ENCODE peak calls at places on chromosomes 4 and X, in five cellular contexts. One of them, this sample, is unnamed.

GRCh38 chr4:144583658-144584057 is 62.3 kb upstream of the HHIP start:
- DNase-seq in psoas muscle: no peak
- DNase-seq in epithelial cell of esophagus: peak
- DNase-seq in cardiac muscle cell: no peak
- DNase-seq in endothelial cell: no peak
- DNase-seq in this sample: no peak

GRCh38 chr4:89158884-89159503 is 47.7 kb downstream of the TIGD2 start:
- DNase-seq in psoas muscle: no peak
- DNase-seq in cardiac muscle cell: peak
- DNase-seq in endothelial cell: peak
- DNase-seq in epithelial cell of esophagus: peak
- DNase-seq in this sample: peak

GRCh38 chr4:102449751-102450352 is 51.3 kb upstream of the NFKB1 start:
- DNase-seq in endothelial cell: peak
- DNase-seq in epithelial cell of esophagus: peak
- DNase-seq in psoas muscle: no peak
- DNase-seq in cardiac muscle cell: peak
- DNase-seq in this sample: peak

GRCh38 chr4:2085496-2085901 is 26.4 kb downstream of the NAT8L start:
- DNase-seq in cardiac muscle cell: no peak
- DNase-seq in epithelial cell of esophagus: peak
- DNase-seq in endothelial cell: no peak
- DNase-seq in psoas muscle: no peak
- DNase-seq in this sample: no peak

GRCh38 chr4:53098681-53099121 is 236.6 kb downstream of the RASL11B start:
- DNase-seq in psoas muscle: no peak
- DNase-seq in epithelial cell of esophagus: peak
- DNase-seq in endothelial cell: no peak
- DNase-seq in cardiac muscle cell: no peak
- DNase-seq in this sample: no peak

GRCh38 chrX:48025561-48025960 is 18.8 kb downstream of the SPACA5 start:
- DNase-seq in psoas muscle: no peak
- DNase-seq in epithelial cell of esophagus: peak
- DNase-seq in cardiac muscle cell: peak
- DNase-seq in endothelial cell: peak
- DNase-seq in this sample: peak

GRCh38 chr4:22427676-22428075 is 88.2 kb downstream of the ADGRA3 start:
- DNase-seq in endothelial cell: no peak
- DNase-seq in psoas muscle: no peak
- DNase-seq in cardiac muscle cell: no peak
- DNase-seq in epithelial cell of esophagus: no peak
- DNase-seq in this sample: no peak

GRCh38 chr4:789571-790465 is 36.1 kb downstream of the CPLX1 start:
- DNase-seq in epithelial cell of esophagus: no peak
- DNase-seq in endothelial cell: no peak
- DNase-seq in cardiac muscle cell: no peak
- DNase-seq in psoas muscle: no peak
- DNase-seq in this sample: no peak

GRCh38 chr4:20464381-20464780 is 212.7 kb downstream of the SLIT2 start:
- DNase-seq in epithelial cell of esophagus: peak
- DNase-seq in endothelial cell: no peak
- DNase-seq in cardiac muscle cell: no peak
- DNase-seq in psoas muscle: no peak
- DNase-seq in this sample: no peak

GRCh38 chr4:41334182-41334581 is 77.5 kb downstream of the UCHL1 start:
- DNase-seq in epithelial cell of esophagus: peak
- DNase-seq in cardiac muscle cell: no peak
- DNase-seq in endothelial cell: no peak
- DNase-seq in psoas muscle: no peak
- DNase-seq in this sample: no peak

GRCh38 chr4:175308236-175308635 is 390.1 kb downstream of the ADAM29 start:
- DNase-seq in cardiac muscle cell: no peak
- DNase-seq in epithelial cell of esophagus: no peak
- DNase-seq in psoas muscle: no peak
- DNase-seq in endothelial cell: no peak
- DNase-seq in this sample: no peak

GRCh38 chrX:37753384-37753783 is 26.5 kb upstream of the CYBB start:
- DNase-seq in endothelial cell: no peak
- DNase-seq in cardiac muscle cell: no peak
- DNase-seq in epithelial cell of esophagus: no peak
- DNase-seq in psoas muscle: no peak
- DNase-seq in this sample: no peak

GRCh38 chr4:98728433-98728832 is 70.0 kb upstream of the TSPAN5 start:
- DNase-seq in cardiac muscle cell: no peak
- DNase-seq in epithelial cell of esophagus: peak
- DNase-seq in endothelial cell: peak
- DNase-seq in psoas muscle: no peak
- DNase-seq in this sample: no peak

GRCh38 chr4:123777297-123777859 is 380.8 kb downstream of the SPRY1 start:
- DNase-seq in cardiac muscle cell: no peak
- DNase-seq in epithelial cell of esophagus: no peak
- DNase-seq in psoas muscle: no peak
- DNase-seq in endothelial cell: no peak
- DNase-seq in this sample: no peak

GRCh38 chr4:100118213-100118612 is 72.1 kb downstream of the DDIT4L start:
- DNase-seq in endothelial cell: no peak
- DNase-seq in cardiac muscle cell: no peak
- DNase-seq in psoas muscle: no peak
- DNase-seq in epithelial cell of esophagus: peak
- DNase-seq in this sample: no peak

GRCh38 chrX:132023117-132023895 is at the start of gene STK26:
- DNase-seq in endothelial cell: peak
- DNase-seq in cardiac muscle cell: peak
- DNase-seq in epithelial cell of esophagus: peak
- DNase-seq in psoas muscle: peak
- DNase-seq in this sample: peak

GRCh38 chr4:60759518-60760245 is 440.4 kb upstream of the ADGRL3 start:
- DNase-seq in psoas muscle: no peak
- DNase-seq in endothelial cell: no peak
- DNase-seq in epithelial cell of esophagus: no peak
- DNase-seq in cardiac muscle cell: no peak
- DNase-seq in this sample: no peak
- TF ChIP-seq CTCF in psoas muscle: no peak
- TF ChIP-seq CTCF in endothelial cell: peak
- TF ChIP-seq CTCF in epithelial cell of esophagus: peak
- TF ChIP-seq CTCF in cardiac muscle cell: peak
- TF ChIP-seq CTCF in this sample: no peak

DNA sequence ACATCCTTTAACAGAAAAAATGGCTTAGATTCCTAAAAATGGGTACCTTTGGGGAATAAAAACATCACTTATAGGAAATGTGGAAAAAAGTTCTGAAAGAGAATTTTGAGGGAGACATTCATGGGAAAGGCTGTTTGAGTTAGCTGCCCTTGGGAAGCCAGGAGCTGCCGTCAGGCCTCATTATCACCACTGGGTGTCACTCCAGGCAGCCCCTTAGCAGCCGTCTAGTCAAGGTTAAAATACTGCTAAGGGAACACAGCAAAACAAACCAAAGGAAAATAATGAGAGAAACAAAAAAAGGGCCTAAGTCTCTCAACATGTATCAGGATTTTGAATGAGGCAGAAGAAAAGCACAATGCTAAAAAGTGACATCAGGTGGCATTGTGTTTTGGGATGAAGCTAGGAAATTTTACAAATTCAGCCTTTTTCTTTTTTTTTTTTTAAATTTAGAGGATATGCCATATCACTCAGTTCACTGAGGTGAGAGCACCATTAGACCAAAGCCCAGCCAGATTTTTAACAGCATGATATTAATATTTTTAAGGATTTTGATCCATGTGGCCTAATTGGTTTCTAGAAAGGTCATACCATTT is 235.3 kb downstream of the GPAT3 start:
- DNase-seq in cardiac muscle cell: peak
- DNase-seq in epithelial cell of esophagus: peak
- DNase-seq in endothelial cell: peak
- DNase-seq in psoas muscle: no peak
- DNase-seq in this sample: peak
- TF ChIP-seq CTCF in cardiac muscle cell: peak
- TF ChIP-seq CTCF in epithelial cell of esophagus: peak
- TF ChIP-seq CTCF in endothelial cell: peak
- TF ChIP-seq CTCF in psoas muscle: peak
- TF ChIP-seq CTCF in this sample: peak

GRCh38 chr4:78721739-78722138 is 54.4 kb upstream of the BMP2K start:
- DNase-seq in epithelial cell of esophagus: no peak
- DNase-seq in endothelial cell: no peak
- DNase-seq in psoas muscle: no peak
- DNase-seq in cardiac muscle cell: no peak
- DNase-seq in this sample: no peak
- TF ChIP-seq CTCF in epithelial cell of esophagus: no peak
- TF ChIP-seq CTCF in endothelial cell: no peak
- TF ChIP-seq CTCF in psoas muscle: no peak
- TF ChIP-seq CTCF in cardiac muscle cell: no peak
- TF ChIP-seq CTCF in this sample: no peak

DNA sequence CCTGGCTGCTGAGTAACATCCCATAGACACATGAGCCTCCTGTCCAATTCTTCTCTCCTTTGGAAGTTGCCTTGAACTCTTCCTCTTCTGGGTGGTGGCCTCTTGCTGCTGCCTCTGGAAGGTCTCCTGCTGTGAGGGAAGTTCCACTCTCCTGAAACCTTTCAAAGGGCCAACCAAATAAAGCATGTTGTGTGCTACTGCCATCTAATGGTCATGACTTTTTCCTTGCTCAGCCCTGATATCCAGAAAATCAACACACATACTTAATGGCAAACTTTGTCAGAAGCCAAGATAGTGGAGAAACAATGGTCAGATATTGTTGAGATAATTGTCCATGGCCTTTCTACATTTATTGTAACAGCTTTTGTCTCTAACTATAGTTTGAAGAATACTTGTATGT is 19.1 kb upstream of the ZXDA start:
- DNase-seq in psoas muscle: no peak
- DNase-seq in cardiac muscle cell: peak
- DNase-seq in epithelial cell of esophagus: peak
- DNase-seq in endothelial cell: no peak
- DNase-seq in this sample: no peak
- TF ChIP-seq CTCF in psoas muscle: peak
- TF ChIP-seq CTCF in cardiac muscle cell: peak
- TF ChIP-seq CTCF in epithelial cell of esophagus: peak
- TF ChIP-seq CTCF in endothelial cell: no peak
- TF ChIP-seq CTCF in this sample: peak

GRCh38 chrX:31423575-31424284 is 351.9 kb upstream of the FTHL17 start:
- DNase-seq in epithelial cell of esophagus: peak
- DNase-seq in cardiac muscle cell: peak
- DNase-seq in psoas muscle: no peak
- DNase-seq in endothelial cell: peak
- DNase-seq in this sample: no peak
- TF ChIP-seq CTCF in epithelial cell of esophagus: peak
- TF ChIP-seq CTCF in cardiac muscle cell: peak
- TF ChIP-seq CTCF in psoas muscle: peak
- TF ChIP-seq CTCF in endothelial cell: no peak
- TF ChIP-seq CTCF in this sample: no peak

DNA sequence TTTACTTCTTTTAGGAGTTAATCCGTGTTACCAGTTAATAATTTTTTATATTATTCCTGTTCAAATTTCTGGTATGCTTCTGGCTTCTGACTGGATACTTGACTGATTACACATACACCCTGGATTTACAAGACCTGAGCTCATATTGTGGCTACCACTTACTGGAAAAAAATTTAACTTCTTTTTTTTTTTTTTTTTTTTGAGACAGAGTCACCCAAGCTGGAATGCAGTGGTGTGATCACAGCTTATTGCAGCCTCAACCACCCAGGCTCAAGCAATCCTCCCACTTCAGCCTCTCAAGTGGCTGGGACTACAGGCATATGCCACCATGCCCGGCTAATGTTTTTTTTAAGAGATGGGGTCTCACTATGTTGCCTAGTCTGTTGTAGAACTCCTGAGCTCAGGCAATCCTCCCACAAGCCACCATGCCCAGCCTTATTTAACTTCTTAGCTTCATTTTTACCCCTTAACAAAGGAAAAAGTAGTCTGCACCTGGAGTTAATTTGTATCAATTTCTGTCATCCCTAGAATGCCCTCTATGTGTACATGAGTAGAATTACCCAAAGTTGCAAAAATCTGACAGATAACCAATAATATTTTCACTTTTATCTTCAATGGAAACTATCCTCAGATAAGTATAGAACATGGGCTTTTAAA is 50.3 kb downstream of the TMEM165 start:
- DNase-seq in cardiac muscle cell: no peak
- DNase-seq in psoas muscle: no peak
- DNase-seq in endothelial cell: no peak
- DNase-seq in epithelial cell of esophagus: peak
- DNase-seq in this sample: no peak
- TF ChIP-seq CTCF in cardiac muscle cell: no peak
- TF ChIP-seq CTCF in psoas muscle: no peak
- TF ChIP-seq CTCF in endothelial cell: no peak
- TF ChIP-seq CTCF in epithelial cell of esophagus: no peak
- TF ChIP-seq CTCF in this sample: no peak

GRCh38 chr4:76611164-76611563 is 176.1 kb downstream of the SHROOM3 start:
- DNase-seq in epithelial cell of esophagus: no peak
- DNase-seq in psoas muscle: no peak
- DNase-seq in endothelial cell: no peak
- DNase-seq in cardiac muscle cell: no peak
- DNase-seq in this sample: no peak
- TF ChIP-seq CTCF in epithelial cell of esophagus: no peak
- TF ChIP-seq CTCF in psoas muscle: no peak
- TF ChIP-seq CTCF in endothelial cell: no peak
- TF ChIP-seq CTCF in cardiac muscle cell: no peak
- TF ChIP-seq CTCF in this sample: no peak

GRCh38 chr4:164847016-164847415 is 30.0 kb upstream of the APELA start:
- DNase-seq in cardiac muscle cell: no peak
- DNase-seq in endothelial cell: no peak
- DNase-seq in psoas muscle: no peak
- DNase-seq in epithelial cell of esophagus: no peak
- DNase-seq in this sample: no peak
- TF ChIP-seq CTCF in cardiac muscle cell: no peak
- TF ChIP-seq CTCF in endothelial cell: no peak
- TF ChIP-seq CTCF in psoas muscle: no peak
- TF ChIP-seq CTCF in epithelial cell of esophagus: no peak
- TF ChIP-seq CTCF in this sample: no peak

GRCh38 chr4:147791870-147792269 is 60.0 kb downstream of the ARHGAP10 start:
- DNase-seq in cardiac muscle cell: no peak
- DNase-seq in psoas muscle: no peak
- DNase-seq in endothelial cell: no peak
- DNase-seq in epithelial cell of esophagus: peak
- DNase-seq in this sample: no peak

GRCh38 chr4:147790412-147790811 is 58.5 kb downstream of the ARHGAP10 start:
- DNase-seq in endothelial cell: no peak
- DNase-seq in cardiac muscle cell: no peak
- DNase-seq in epithelial cell of esophagus: peak
- DNase-seq in psoas muscle: no peak
- DNase-seq in this sample: no peak

GRCh38 chr4:147788791-147789190 is 56.9 kb downstream of the ARHGAP10 start:
- DNase-seq in epithelial cell of esophagus: no peak
- DNase-seq in cardiac muscle cell: no peak
- DNase-seq in endothelial cell: no peak
- DNase-seq in psoas muscle: no peak
- DNase-seq in this sample: no peak

GRCh38 chr4:147791341-147791740 is 59.5 kb downstream of the ARHGAP10 start:
- DNase-seq in endothelial cell: no peak
- DNase-seq in cardiac muscle cell: no peak
- DNase-seq in epithelial cell of esophagus: no peak
- DNase-seq in psoas muscle: no peak
- DNase-seq in this sample: no peak

DNA sequence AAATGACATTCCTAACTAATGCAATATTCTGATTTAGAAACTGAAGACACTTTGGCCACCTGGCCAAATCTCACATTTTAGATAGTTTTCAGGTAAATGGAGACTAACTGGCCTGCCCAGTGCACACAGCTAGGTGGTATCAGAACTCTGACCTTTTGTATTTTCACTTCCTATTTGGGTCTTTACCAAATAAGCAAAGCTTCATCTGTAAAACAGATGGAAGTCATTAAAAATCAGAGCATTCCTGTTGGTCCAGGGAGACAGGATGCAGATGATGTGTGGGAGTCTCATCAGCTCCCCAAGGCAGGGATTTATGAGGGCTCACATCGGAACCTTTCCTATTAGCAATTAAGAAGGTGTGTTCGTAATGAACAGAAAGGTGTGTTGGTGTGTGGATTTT is 57.7 kb downstream of the ARHGAP10 start:
- DNase-seq in cardiac muscle cell: no peak
- DNase-seq in endothelial cell: no peak
- DNase-seq in epithelial cell of esophagus: no peak
- DNase-seq in psoas muscle: no peak
- DNase-seq in this sample: no peak
- TF ChIP-seq CTCF in cardiac muscle cell: no peak
- TF ChIP-seq CTCF in endothelial cell: no peak
- TF ChIP-seq CTCF in epithelial cell of esophagus: no peak
- TF ChIP-seq CTCF in psoas muscle: no peak
- TF ChIP-seq CTCF in this sample: no peak